ENCODE peak calls at places on chromosomes 3 and 15, in seven cellular contexts. H is IMR-90, F is H9, K is mesendoderm, V is mesenchymal stem cell, J is trophoblast cell, A is H1. Q is an unnamed sample.

GRCh38 chr3:127777332-127777731 is 45.0 kb downstream of the MGLL start:
- DNase-seq in H (no peak), F (no peak), K (no peak), V (no peak), J (no peak), A (no peak), Q (no peak)

GRCh38 chr3:195188530-195188917 is 82.4 kb downstream of the XXYLT1 start:
- DNase-seq in H (peak), F (no peak), K (no peak), V (peak), J (no peak), A (no peak), Q (no peak)

GRCh38 chr15:63918317-63918672 is 84.5 kb upstream of the HERC1 start:
- DNase-seq in H (no peak), F (peak), K (no peak), V (no peak), J (no peak), A (no peak), Q (no peak)

GRCh38 chr15:35282965-35283496 is 197.9 kb upstream of the NANOGP8 start:
- DNase-seq in H (no peak), F (no peak), K (no peak), V (no peak), J (no peak), A (no peak), Q (no peak)

GRCh38 chr3:82080261-82080660 is 318.8 kb upstream of the GBE1 start:
- DNase-seq in H (no peak), F (no peak), K (peak), V (no peak), J (no peak), A (no peak), Q (no peak)

GRCh38 chr15:63345391-63345752 is 36.3 kb downstream of the CA12 start:
- DNase-seq in H (no peak), F (no peak), K (no peak), V (no peak), J (no peak), A (no peak), Q (no peak)

GRCh38 chr15:91982401-91982800 is 128.9 kb downstream of the SLCO3A1 start:
- DNase-seq in H (peak), F (no peak), K (no peak), V (no peak), J (no peak), A (no peak), Q (no peak)

GRCh38 chr3:192906940-192907339 is 10.7 kb downstream of the MB21D2 start:
- DNase-seq in H (no peak), F (no peak), K (no peak), V (peak), J (peak), A (no peak), Q (no peak)

GRCh38 chr3:89957461-89957860 is 850.0 kb downstream of the EPHA3 start:
- DNase-seq in H (no peak), F (no peak), K (no peak), V (no peak), J (no peak), A (no peak), Q (no peak)

GRCh38 chr15:59991919-59992318 is 12.2 kb upstream of the FOXB1 start:
- DNase-seq in H (no peak), F (no peak), K (no peak), V (no peak), J (no peak), A (no peak), Q (no peak)
- H3K23ac ChIP-seq in H (no peak), F (no peak), K (no peak), V (no peak), J (no peak), A (no peak), Q (no peak)

DNA sequence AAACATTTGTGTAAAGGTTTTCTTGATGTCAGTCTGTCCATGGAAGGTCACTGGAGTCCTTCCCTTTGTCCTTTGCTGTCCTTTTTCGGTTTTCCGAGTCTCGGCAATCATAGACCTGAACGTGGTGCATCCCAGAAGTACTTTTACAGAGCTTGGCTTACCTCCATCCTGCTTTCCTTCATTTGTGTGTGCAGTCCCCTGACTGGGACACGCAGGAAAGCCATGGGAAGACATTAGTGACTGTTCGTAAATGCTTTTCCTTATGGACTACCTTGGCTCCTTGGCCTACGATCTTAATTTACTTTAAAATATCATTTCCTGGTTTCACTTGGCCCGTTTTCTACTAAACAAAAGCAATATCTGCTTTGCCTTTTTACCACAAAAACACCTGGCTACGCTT is 328.4 kb upstream of the RARB start:
- DNase-seq in H (no peak), F (no peak), K (no peak), V (no peak), J (no peak), A (no peak), Q (no peak)
- H2BK120ac ChIP-seq in H (no peak), F (no peak), K (no peak), V (no peak), J (no peak), A (no peak), Q (no peak)

DNA sequence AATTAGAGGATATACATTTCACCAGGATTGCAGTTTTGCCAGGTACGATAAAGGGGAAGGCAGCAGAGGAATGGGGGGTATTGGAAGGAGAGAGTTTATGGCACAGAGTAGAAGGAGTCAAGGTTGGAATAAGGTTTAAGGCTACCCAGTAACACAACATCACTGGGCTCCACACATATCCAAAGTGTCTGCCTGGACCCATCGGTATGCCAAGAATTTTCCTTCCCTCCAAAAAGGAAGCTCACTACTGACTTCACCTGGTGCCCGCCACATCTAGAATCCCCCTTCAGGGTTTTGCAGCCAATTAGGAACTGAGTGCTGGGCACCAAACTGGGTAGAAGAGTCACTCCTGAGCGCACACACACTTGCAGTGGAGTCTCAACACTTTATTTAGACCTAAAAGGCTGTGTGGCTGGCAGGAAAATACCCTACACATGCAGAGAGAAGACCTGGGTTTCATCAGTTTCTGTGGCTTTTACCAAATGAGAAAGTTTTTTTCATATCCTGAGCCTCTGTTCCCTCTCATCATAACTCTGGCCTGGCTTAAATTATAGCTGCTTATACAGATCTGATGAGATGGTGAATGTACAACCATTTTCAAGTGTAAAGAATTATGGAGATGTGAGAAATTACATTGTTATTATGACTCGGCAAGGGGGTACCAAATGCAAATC is 190.8 kb upstream of the LPP start:
- DNase-seq in H (no peak), F (no peak), K (peak), V (no peak), J (no peak), A (no peak), Q (no peak)
- H3K23ac ChIP-seq in H (no peak), F (no peak), K (no peak), V (no peak), J (no peak), A (no peak), Q (no peak)

GRCh38 chr3:94098487-94098886 is 35.6 kb downstream of the NSUN3 start:
- DNase-seq in H (peak), F (no peak), K (no peak), V (peak), J (no peak), A (no peak), Q (no peak)
- H2BK120ac ChIP-seq in H (no peak), F (no peak), K (no peak), V (no peak), J (no peak), A (no peak), Q (no peak)